ENCODE peak calls at places on chromosomes 11 and 22, in six cellular contexts. C is H9, K is IMR-90, Z is H1, A is neuronal stem cell, E is trophoblast cell. S is an unnamed sample.

GRCh38 chr11:9180784-9181183 is 84.4 kb downstream of the DENND5A start:
- DNase-seq in C (no peak), A (no peak), K (peak; percentile 72), E (peak; percentile 96), Z (no peak), S (peak; percentile 34)

GRCh38 chr11:87022738-87023137 is 15.0 kb upstream of the TMEM135 start:
- DNase-seq in Z (no peak), A (no peak), C (no peak), E (no peak), K (no peak), S (no peak)

GRCh38 chr11:64165842-64166635 is at the start of gene MACROD1:
- DNase-seq in E (peak; percentile 99), K (peak; percentile 75), A (peak; percentile 68), Z (no peak), C (peak; percentile 93), S (peak; percentile 90)

GRCh38 chr11:113540416-113541330 is 65.5 kb upstream of the DRD2 start:
- DNase-seq in K (no peak), E (peak; percentile 16), A (no peak), C (peak; percentile 77), Z (peak; percentile 39), S (no peak)

GRCh38 chr22:46078241-46079092 is 71.9 kb upstream of the PPARA start:
- DNase-seq in K (no peak), A (no peak), C (no peak), E (no peak), Z (no peak), S (no peak)

GRCh38 chr11:93524868-93525267 is 18.3 kb downstream of the SMCO4 start:
- DNase-seq in Z (no peak), K (no peak), A (no peak), E (no peak), C (no peak), S (no peak)

GRCh38 chr11:126231725-126232459 is 20.3 kb downstream of the FAM118B start:
- DNase-seq in C (no peak), Z (no peak), E (no peak), A (no peak), K (peak; percentile 66), S (peak; percentile 63)

GRCh38 chr22:23251445-23252093 is 71.3 kb downstream of the BCR start:
- DNase-seq in K (peak; percentile 45), Z (no peak), C (no peak), E (peak; percentile 29), A (no peak), S (peak; percentile 8)

GRCh38 chr11:122724520-122724919 is 69.0 kb downstream of the UBASH3B start:
- DNase-seq in Z (no peak), A (no peak), E (peak; percentile 81), K (peak; percentile 77), C (no peak), S (peak; percentile 61)

GRCh38 chr11:19646921-19647320 is 65.7 kb upstream of the NAV2 start:
- DNase-seq in Z (no peak), C (no peak), A (no peak), K (peak; percentile 93), E (no peak), S (peak; percentile 93)

GRCh38 chr11:73659961-73660360 is 13.6 kb downstream of the PLEKHB1 start:
- DNase-seq in K (no peak), E (peak; percentile 95), Z (no peak), A (no peak), C (no peak), S (no peak)

GRCh38 chr11:8233691-8234424 is 29.8 kb downstream of the LMO1 start:
- DNase-seq in A (no peak), C (no peak), Z (no peak), K (peak; percentile 27), E (peak; percentile 56), S (peak; percentile 10)

DNA sequence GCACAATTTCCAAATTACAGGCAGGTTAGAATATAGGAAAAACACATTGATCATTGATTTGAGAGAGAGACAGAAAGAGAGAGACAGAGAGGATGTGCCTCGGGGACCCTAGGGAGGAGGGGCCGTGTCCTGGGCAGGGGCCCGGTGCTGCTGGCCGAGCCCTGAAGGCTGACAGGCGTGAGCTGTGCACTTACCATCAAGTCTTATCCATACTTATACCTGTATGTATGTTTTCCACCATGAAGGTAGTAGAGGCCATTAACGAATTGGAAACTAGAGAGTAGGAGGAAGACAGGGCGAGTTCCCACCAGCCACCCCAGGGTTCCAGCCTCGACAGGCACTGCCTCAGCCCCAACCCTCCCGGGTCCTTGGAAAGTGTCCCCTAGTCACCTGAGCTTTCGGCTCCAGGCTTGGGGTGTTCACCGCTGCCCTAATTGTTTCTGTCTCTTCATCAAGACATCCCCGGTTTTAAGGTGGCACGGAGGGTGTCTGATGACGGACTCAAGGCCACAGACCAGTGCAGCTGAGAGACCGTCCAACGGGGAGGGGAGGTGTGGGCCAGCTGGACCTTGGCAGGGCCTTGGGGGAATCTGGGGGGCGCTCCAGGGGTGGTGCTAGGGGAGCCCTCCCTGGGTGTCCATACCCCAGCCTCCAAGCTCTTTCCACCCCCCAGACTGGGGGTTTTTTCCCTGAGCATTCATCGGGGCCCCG is 431.3 kb downstream of the TBC1D22A start:
- DNase-seq in C (no peak), Z (no peak), A (no peak), K (no peak), E (no peak), S (no peak)
- H3K14ac ChIP-seq in C (no peak overlapping the region), Z (no peak overlapping the region), A (no peak overlapping the region), K (no peak overlapping the region), E (no peak overlapping the region), S (no peak overlapping the region)

DNA sequence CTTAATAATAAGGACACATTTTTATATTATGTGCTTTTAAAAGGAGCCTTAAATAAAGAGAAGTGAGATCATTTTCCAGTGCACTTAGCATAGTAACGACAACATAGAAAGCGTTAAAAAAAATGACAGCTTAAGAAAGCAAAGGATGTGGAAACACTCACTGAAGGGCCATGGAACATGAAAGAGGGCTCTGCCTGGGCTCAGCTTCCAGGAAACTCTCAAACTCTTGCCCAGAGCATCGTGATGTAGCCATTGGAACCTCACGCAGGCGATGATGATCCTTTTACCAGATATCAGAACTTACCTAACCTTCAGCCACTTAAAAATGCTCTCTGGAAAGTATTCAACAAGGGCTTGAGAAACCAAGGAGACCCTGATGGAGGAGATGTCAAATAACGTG is 21.4 kb upstream of the ETS1 start:
- DNase-seq in A (no peak), E (no peak), C (no peak), K (no peak), Z (no peak), S (no peak)
- H2AFZ ChIP-seq in A (no peak overlapping the region), E (no peak overlapping the region), C (no peak overlapping the region), K (no peak overlapping the region), Z (no peak overlapping the region), S (no peak overlapping the region)

GRCh38 chr22:22233081-22233480 is 11.5 kb upstream of the VPREB1 start:
- DNase-seq in A (no peak), E (no peak), K (no peak), C (no peak), Z (no peak), S (no peak)

GRCh38 chr22:22230438-22230837 is 14.1 kb upstream of the VPREB1 start:
- DNase-seq in E (no peak), A (no peak), C (no peak), Z (no peak), K (no peak), S (no peak)

GRCh38 chr22:22237521-22237920 is 7.1 kb upstream of the VPREB1 start:
- DNase-seq in E (no peak), Z (no peak), K (no peak), C (no peak), A (no peak), S (no peak)

GRCh38 chr22:22239311-22239939 is 5.2 kb upstream of the VPREB1 start:
- DNase-seq in C (no peak), E (no peak), A (no peak), K (no peak), Z (no peak), S (no peak)

GRCh38 chr22:22235564-22235963 is 9.0 kb upstream of the VPREB1 start:
- DNase-seq in C (peak; percentile 39), Z (no peak), A (no peak), K (no peak), E (peak; percentile 44), S (no peak)
- H2BK120ac ChIP-seq in C (no peak overlapping the region), Z (no peak overlapping the region), A (no peak overlapping the region), K (no peak overlapping the region), E (no peak overlapping the region), S (no peak overlapping the region)

GRCh38 chr22:28425211-28425610 is 254.4 kb downstream of the TTC28 start:
- DNase-seq in C (no peak), E (no peak), K (no peak), A (no peak), Z (no peak), S (peak; percentile 69)
- H3K14ac ChIP-seq in C (no peak overlapping the region), E (no peak overlapping the region), K (no peak overlapping the region), A (no peak overlapping the region), Z (no peak overlapping the region), S (no peak overlapping the region)

DNA sequence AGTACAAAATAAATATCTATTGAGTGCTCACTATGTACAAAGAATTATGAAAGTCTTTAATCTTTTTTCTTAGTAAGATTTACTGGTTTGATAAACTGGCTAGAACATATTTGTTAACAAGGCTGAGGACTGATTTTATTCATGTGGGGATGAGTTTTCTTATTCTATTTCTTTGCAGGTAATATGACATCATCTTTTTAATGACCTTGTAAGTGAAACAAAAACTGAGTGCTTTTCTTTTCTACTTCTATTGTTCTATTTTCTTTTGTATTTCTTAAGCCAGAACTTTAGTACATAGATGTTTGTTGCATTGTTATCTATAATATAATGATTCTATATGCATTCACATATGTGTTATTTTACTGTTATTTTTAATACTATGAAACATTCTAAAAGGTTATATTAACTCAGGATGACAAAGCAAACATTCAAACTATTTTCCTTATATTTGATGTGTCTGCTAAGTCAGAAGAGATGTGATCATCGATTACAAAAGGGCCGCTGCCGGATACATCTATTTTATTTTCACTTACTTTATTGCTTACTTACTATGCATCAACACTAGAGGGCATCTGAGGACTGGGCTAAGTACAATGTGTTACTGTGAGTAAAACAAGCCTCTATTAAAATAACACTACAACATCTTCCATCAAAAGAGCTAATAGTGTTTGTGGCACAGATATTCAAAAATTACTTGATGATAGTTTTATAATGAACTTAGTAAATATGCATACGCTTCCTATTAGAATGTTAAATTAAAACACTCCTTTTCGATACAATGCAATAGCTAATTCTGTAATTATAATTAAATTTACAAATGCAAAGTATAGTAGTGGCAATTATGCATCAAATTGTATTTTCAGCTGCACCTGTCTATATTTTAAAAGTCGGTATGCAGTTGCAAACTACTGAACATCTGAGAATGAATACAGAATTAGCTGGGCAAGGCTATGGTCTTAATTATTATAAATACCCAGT is 110.8 kb upstream of the ARHGAP42 start:
- DNase-seq in C (no peak), K (peak; percentile 73), E (peak; percentile 69), A (peak; percentile 30), Z (no peak), S (peak; percentile 72)
- H2AFZ ChIP-seq in C (no peak overlapping the region), K (no peak overlapping the region), E (no peak overlapping the region), A (no peak overlapping the region), Z (no peak overlapping the region), S (no peak overlapping the region)

GRCh38 chr11:46296520-46297448 is 19.3 kb downstream of the CREB3L1 start:
- DNase-seq in Z (peak; percentile 86), K (peak; percentile 98), E (peak; percentile 69), C (peak; percentile 97), A (peak; percentile 74), S (peak; percentile 96)
- H2BK120ac ChIP-seq in Z (no peak overlapping the region), K (peak overlapping the region; percentile 98), E (peak overlapping the region; percentile 82), C (no peak overlapping the region), A (no peak overlapping the region), S (peak overlapping the region; percentile 97)

S was measured in mesenchymal stem cell.